ENCODE peak calls at places on chromosome 6, in eight cellular contexts. One of them, this sample, is unnamed.

GRCh38 chr6:28725890-28726348 is 197.9 kb downstream of the TRIM27 start:
- DNase-seq in aorta: no peak
- DNase-seq in heart left ventricle: no peak
- DNase-seq in stomach: no peak
- DNase-seq in IMR-90: peak; percentile 35
- DNase-seq in breast epithelium: no peak
- DNase-seq in body of pancreas: no peak
- DNase-seq in PC-9: no peak
- DNase-seq in this sample: no peak

GRCh38 chr6:169487579-169488205 is 214.1 kb downstream of the WDR27 start:
- DNase-seq in heart left ventricle: no peak
- DNase-seq in aorta: no peak
- DNase-seq in IMR-90: peak; percentile 13
- DNase-seq in stomach: no peak
- DNase-seq in PC-9: no peak
- DNase-seq in body of pancreas: no peak
- DNase-seq in breast epithelium: no peak
- DNase-seq in this sample: no peak

GRCh38 chr6:157079774-157080173 is 243.5 kb downstream of the TMEM242 start:
- DNase-seq in breast epithelium: no peak
- DNase-seq in stomach: no peak
- DNase-seq in heart left ventricle: no peak
- DNase-seq in body of pancreas: no peak
- DNase-seq in IMR-90: no peak
- DNase-seq in PC-9: no peak
- DNase-seq in aorta: no peak
- DNase-seq in this sample: no peak

GRCh38 chr6:169724554-169725269 is 412 bp upstream of the PHF10 start:
- DNase-seq in breast epithelium: no peak
- DNase-seq in PC-9: no peak
- DNase-seq in stomach: peak; percentile 55
- DNase-seq in IMR-90: peak; percentile 24
- DNase-seq in heart left ventricle: peak; percentile 72
- DNase-seq in body of pancreas: peak; percentile 44
- DNase-seq in aorta: peak; percentile 87
- DNase-seq in this sample: peak; percentile 67

GRCh38 chr6:161367472-161367871 is 93.6 kb upstream of the AGPAT4 start:
- DNase-seq in aorta: no peak
- DNase-seq in IMR-90: no peak
- DNase-seq in stomach: no peak
- DNase-seq in body of pancreas: no peak
- DNase-seq in PC-9: no peak
- DNase-seq in breast epithelium: no peak
- DNase-seq in heart left ventricle: no peak
- DNase-seq in this sample: no peak

GRCh38 chr6:134902907-134903306 is 47.0 kb downstream of the ALDH8A1 start:
- DNase-seq in aorta: no peak
- DNase-seq in body of pancreas: no peak
- DNase-seq in breast epithelium: no peak
- DNase-seq in PC-9: no peak
- DNase-seq in heart left ventricle: no peak
- DNase-seq in stomach: no peak
- DNase-seq in IMR-90: no peak
- DNase-seq in this sample: no peak

GRCh38 chr6:157884756-157885155 is 61.7 kb downstream of the SNX9 start:
- DNase-seq in IMR-90: no peak
- DNase-seq in body of pancreas: no peak
- DNase-seq in aorta: no peak
- DNase-seq in PC-9: no peak
- DNase-seq in breast epithelium: no peak
- DNase-seq in heart left ventricle: no peak
- DNase-seq in stomach: no peak
- DNase-seq in this sample: no peak

GRCh38 chr6:98769546-98769945 is 64.8 kb upstream of the POU3F2 start:
- DNase-seq in breast epithelium: no peak
- DNase-seq in aorta: no peak
- DNase-seq in IMR-90: peak; percentile 4
- DNase-seq in PC-9: no peak
- DNase-seq in stomach: no peak
- DNase-seq in body of pancreas: peak; percentile 7
- DNase-seq in heart left ventricle: no peak
- DNase-seq in this sample: no peak

GRCh38 chr6:141460743-141461484 is 671.8 kb upstream of the GJE1 start:
- DNase-seq in body of pancreas: no peak
- DNase-seq in aorta: no peak
- DNase-seq in PC-9: no peak
- DNase-seq in stomach: no peak
- DNase-seq in heart left ventricle: no peak
- DNase-seq in IMR-90: no peak
- DNase-seq in breast epithelium: no peak
- DNase-seq in this sample: no peak

GRCh38 chr6:164889980-164890379 is 419.4 kb downstream of the C6orf118 start:
- DNase-seq in heart left ventricle: no peak
- DNase-seq in PC-9: no peak
- DNase-seq in breast epithelium: no peak
- DNase-seq in IMR-90: no peak
- DNase-seq in body of pancreas: no peak
- DNase-seq in stomach: no peak
- DNase-seq in aorta: no peak
- DNase-seq in this sample: no peak

GRCh38 chr6:33118525-33119123 is 42.8 kb downstream of the HLA-DPB1 start:
- DNase-seq in heart left ventricle: no peak
- DNase-seq in stomach: no peak
- DNase-seq in PC-9: no peak
- DNase-seq in aorta: no peak
- DNase-seq in breast epithelium: no peak
- DNase-seq in body of pancreas: peak; percentile 34
- DNase-seq in IMR-90: peak; percentile 49
- DNase-seq in this sample: peak; percentile 23

GRCh38 chr6:80183019-80183418 is 76.5 kb downstream of the BCKDHB start:
- DNase-seq in stomach: no peak
- DNase-seq in aorta: no peak
- DNase-seq in breast epithelium: no peak
- DNase-seq in heart left ventricle: no peak
- DNase-seq in body of pancreas: no peak
- DNase-seq in IMR-90: no peak
- DNase-seq in PC-9: no peak
- DNase-seq in this sample: no peak

GRCh38 chr6:26501482-26501986 is 1.4 kb downstream of the BTN1A1 start:
- DNase-seq in body of pancreas: peak; percentile 18
- DNase-seq in stomach: peak; percentile 32
- DNase-seq in aorta: peak; percentile 85
- DNase-seq in PC-9: no peak
- DNase-seq in heart left ventricle: peak; percentile 24
- DNase-seq in breast epithelium: peak; percentile 52
- DNase-seq in IMR-90: peak; percentile 25
- DNase-seq in this sample: peak; percentile 7

GRCh38 chr6:157557541-157557940 is 176.6 kb downstream of the ZDHHC14 start:
- DNase-seq in PC-9: no peak
- DNase-seq in stomach: no peak
- DNase-seq in breast epithelium: no peak
- DNase-seq in IMR-90: no peak
- DNase-seq in aorta: no peak
- DNase-seq in heart left ventricle: no peak
- DNase-seq in body of pancreas: no peak
- DNase-seq in this sample: no peak

GRCh38 chr6:150813319-150813992 is 52.0 kb upstream of the MTHFD1L start:
- DNase-seq in heart left ventricle: no peak
- DNase-seq in body of pancreas: no peak
- DNase-seq in stomach: no peak
- DNase-seq in aorta: no peak
- DNase-seq in IMR-90: peak; percentile 83
- DNase-seq in breast epithelium: no peak
- DNase-seq in PC-9: peak; percentile 81
- DNase-seq in this sample: no peak

GRCh38 chr6:68732423-68732822 is 97.3 kb downstream of the ADGRB3 start:
- DNase-seq in PC-9: no peak
- DNase-seq in body of pancreas: no peak
- DNase-seq in stomach: no peak
- DNase-seq in heart left ventricle: no peak
- DNase-seq in aorta: no peak
- DNase-seq in IMR-90: no peak
- DNase-seq in breast epithelium: no peak
- DNase-seq in this sample: no peak

GRCh38 chr6:137415127-137415833 is 78.9 kb downstream of the OLIG3 start:
- DNase-seq in IMR-90: peak; percentile 53
- DNase-seq in aorta: peak; percentile 81
- DNase-seq in breast epithelium: no peak
- DNase-seq in heart left ventricle: peak; percentile 51
- DNase-seq in body of pancreas: peak; percentile 74
- DNase-seq in stomach: peak; percentile 65
- DNase-seq in PC-9: peak; percentile 40
- DNase-seq in this sample: peak; percentile 57

GRCh38 chr6:41193884-41194283 is 7.1 kb downstream of the TREML2 start:
- DNase-seq in PC-9: no peak
- DNase-seq in breast epithelium: no peak
- DNase-seq in heart left ventricle: no peak
- DNase-seq in IMR-90: no peak
- DNase-seq in aorta: no peak
- DNase-seq in stomach: no peak
- DNase-seq in body of pancreas: no peak
- DNase-seq in this sample: no peak

GRCh38 chr6:41193171-41193734 is 7.7 kb downstream of the TREML2 start:
- DNase-seq in aorta: no peak
- DNase-seq in heart left ventricle: no peak
- DNase-seq in PC-9: no peak
- DNase-seq in IMR-90: no peak
- DNase-seq in stomach: no peak
- DNase-seq in breast epithelium: no peak
- DNase-seq in body of pancreas: no peak
- DNase-seq in this sample: no peak

GRCh38 chr6:41191569-41191968 is 9.4 kb downstream of the TREML2 start:
- DNase-seq in PC-9: no peak
- DNase-seq in IMR-90: no peak
- DNase-seq in aorta: no peak
- DNase-seq in heart left ventricle: no peak
- DNase-seq in body of pancreas: peak; percentile 27
- DNase-seq in stomach: no peak
- DNase-seq in breast epithelium: no peak
- DNase-seq in this sample: peak; percentile 45

GRCh38 chr6:41197234-41197633 is 3.7 kb downstream of the TREML2 start:
- DNase-seq in stomach: no peak
- DNase-seq in IMR-90: no peak
- DNase-seq in PC-9: no peak
- DNase-seq in breast epithelium: no peak
- DNase-seq in heart left ventricle: no peak
- DNase-seq in aorta: no peak
- DNase-seq in body of pancreas: no peak
- DNase-seq in this sample: no peak

DNA sequence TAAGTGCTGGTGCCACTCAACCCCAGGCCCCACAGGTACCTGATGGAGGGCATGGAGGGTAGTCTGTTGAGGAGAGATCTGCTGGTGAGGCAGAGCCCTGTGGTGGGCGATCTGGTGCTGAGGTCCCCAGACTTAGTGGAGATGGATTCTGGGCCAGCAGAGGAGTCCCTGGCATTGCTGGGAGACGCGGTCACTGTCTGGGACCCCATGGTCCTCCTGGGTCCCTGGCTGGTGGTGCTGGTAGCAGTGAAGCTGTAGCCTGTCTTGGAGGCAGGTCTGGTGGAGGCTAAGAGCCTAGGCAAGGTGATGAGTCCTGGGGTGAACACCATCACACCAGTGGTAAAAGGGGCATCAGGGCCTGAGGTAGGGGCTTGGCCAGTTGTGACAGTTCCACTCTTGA is 6.6 kb downstream of the TREML2 start:
- DNase-seq in stomach: no peak
- DNase-seq in PC-9: no peak
- DNase-seq in heart left ventricle: no peak
- DNase-seq in body of pancreas: no peak
- DNase-seq in aorta: no peak
- DNase-seq in breast epithelium: no peak
- DNase-seq in IMR-90: no peak
- DNase-seq in this sample: no peak
- H3K27me3 ChIP-seq in stomach: no peaks in the 10 kb centered on the region
- H3K27me3 ChIP-seq in PC-9: peaks cover 74% of the 10 kb centered on the region
- H3K27me3 ChIP-seq in heart left ventricle: peaks cover 5% of the 10 kb centered on the region
- H3K27me3 ChIP-seq in body of pancreas: no peaks in the 10 kb centered on the region
- H3K27me3 ChIP-seq in aorta: no peaks in the 10 kb centered on the region
- H3K27me3 ChIP-seq in breast epithelium: no peaks in the 10 kb centered on the region
- H3K27me3 ChIP-seq in IMR-90: peaks cover 12% of the 10 kb centered on the region
- H3K27me3 ChIP-seq in this sample: peaks cover 39% of the 10 kb centered on the region

GRCh38 chr6:123529843-123530242 is 106.9 kb downstream of the TRDN start:
- DNase-seq in heart left ventricle: no peak
- DNase-seq in body of pancreas: no peak
- DNase-seq in aorta: no peak
- DNase-seq in breast epithelium: no peak
- DNase-seq in PC-9: peak; percentile 79
- DNase-seq in stomach: no peak
- DNase-seq in IMR-90: no peak
- DNase-seq in this sample: no peak
- H3K27ac ChIP-seq in heart left ventricle: peak overlapping the region; percentile 26
- H3K27ac ChIP-seq in body of pancreas: no peak overlapping the region
- H3K27ac ChIP-seq in aorta: no peak overlapping the region
- H3K27ac ChIP-seq in breast epithelium: no peak overlapping the region
- H3K27ac ChIP-seq in PC-9: peak overlapping the region; percentile 42
- H3K27ac ChIP-seq in stomach: no peak overlapping the region
- H3K27ac ChIP-seq in IMR-90: no peak overlapping the region
- H3K27ac ChIP-seq in this sample: peak overlapping the region; percentile 18

GRCh38 chr6:147509900-147510299 is 1.4 kb downstream of the SAMD5 start:
- DNase-seq in aorta: no peak
- DNase-seq in stomach: no peak
- DNase-seq in breast epithelium: no peak
- DNase-seq in PC-9: no peak
- DNase-seq in IMR-90: no peak
- DNase-seq in heart left ventricle: no peak
- DNase-seq in body of pancreas: no peak
- DNase-seq in this sample: no peak
- H3K27me3 ChIP-seq in aorta: no peaks in the 10 kb centered on the region
- H3K27me3 ChIP-seq in stomach: no peaks in the 10 kb centered on the region
- H3K27me3 ChIP-seq in breast epithelium: no peaks in the 10 kb centered on the region
- H3K27me3 ChIP-seq in PC-9: no peaks in the 10 kb centered on the region
- H3K27me3 ChIP-seq in IMR-90: peaks cover 6% of the 10 kb centered on the region
- H3K27me3 ChIP-seq in heart left ventricle: no peaks in the 10 kb centered on the region
- H3K27me3 ChIP-seq in body of pancreas: no peaks in the 10 kb centered on the region
- H3K27me3 ChIP-seq in this sample: peaks cover 20% of the 10 kb centered on the region

GRCh38 chr6:20467437-20467836 is 65.8 kb downstream of the E2F3 start:
- DNase-seq in aorta: no peak
- DNase-seq in stomach: no peak
- DNase-seq in heart left ventricle: no peak
- DNase-seq in PC-9: no peak
- DNase-seq in body of pancreas: no peak
- DNase-seq in IMR-90: no peak
- DNase-seq in breast epithelium: no peak
- DNase-seq in this sample: no peak

GRCh38 chr6:20459682-20460081 is 58.0 kb downstream of the E2F3 start:
- DNase-seq in aorta: no peak
- DNase-seq in PC-9: no peak
- DNase-seq in body of pancreas: no peak
- DNase-seq in heart left ventricle: no peak
- DNase-seq in stomach: no peak
- DNase-seq in breast epithelium: no peak
- DNase-seq in IMR-90: no peak
- DNase-seq in this sample: no peak

GRCh38 chr6:20464847-20465246 is 63.2 kb downstream of the E2F3 start:
- DNase-seq in body of pancreas: no peak
- DNase-seq in aorta: no peak
- DNase-seq in IMR-90: no peak
- DNase-seq in stomach: no peak
- DNase-seq in heart left ventricle: no peak
- DNase-seq in breast epithelium: no peak
- DNase-seq in PC-9: no peak
- DNase-seq in this sample: no peak

GRCh38 chr6:20464041-20464440 is 62.4 kb downstream of the E2F3 start:
- DNase-seq in IMR-90: no peak
- DNase-seq in breast epithelium: no peak
- DNase-seq in body of pancreas: no peak
- DNase-seq in PC-9: no peak
- DNase-seq in heart left ventricle: no peak
- DNase-seq in stomach: no peak
- DNase-seq in aorta: no peak
- DNase-seq in this sample: no peak

GRCh38 chr6:20463396-20463795 is 61.7 kb downstream of the E2F3 start:
- DNase-seq in heart left ventricle: no peak
- DNase-seq in aorta: no peak
- DNase-seq in breast epithelium: no peak
- DNase-seq in body of pancreas: no peak
- DNase-seq in stomach: no peak
- DNase-seq in PC-9: no peak
- DNase-seq in IMR-90: no peak
- DNase-seq in this sample: no peak
- H3K27ac ChIP-seq in heart left ventricle: no peak overlapping the region
- H3K27ac ChIP-seq in aorta: no peak overlapping the region
- H3K27ac ChIP-seq in breast epithelium: no peak overlapping the region
- H3K27ac ChIP-seq in body of pancreas: no peak overlapping the region
- H3K27ac ChIP-seq in stomach: no peak overlapping the region
- H3K27ac ChIP-seq in PC-9: no peak overlapping the region
- H3K27ac ChIP-seq in IMR-90: no peak overlapping the region
- H3K27ac ChIP-seq in this sample: no peak overlapping the region

This sample was measured in heart right ventricle.